ENCODE peak calls at places on chromosomes 12 and 14, in eight cellular contexts. One of them, this sample, is unnamed.

GRCh38 chr14:33567003-33567735 is 383.7 kb downstream of the EGLN3 start:
- DNase-seq in endodermal cell: no peak
- DNase-seq in gastrocnemius medialis: no peak
- DNase-seq in RWPE1: no peak
- DNase-seq in activated B cell treated with CpG ODN at 0.5 μM for 24 hours: no peak
- DNase-seq in adrenal gland: peak; percentile 33
- DNase-seq in suprapubic skin: no peak
- DNase-seq in cardiac muscle cell: no peak
- DNase-seq in this sample: no peak

GRCh38 chr14:106308839-106309389 is 782.5 kb downstream of the TMEM121 start:
- DNase-seq in endodermal cell: peak; percentile 75
- DNase-seq in gastrocnemius medialis: no peak
- DNase-seq in RWPE1: no peak
- DNase-seq in activated B cell treated with CpG ODN at 0.5 μM for 24 hours: peak; percentile 50
- DNase-seq in adrenal gland: peak; percentile 68
- DNase-seq in suprapubic skin: no peak
- DNase-seq in cardiac muscle cell: no peak
- DNase-seq in this sample: no peak

GRCh38 chr12:26833692-26834168 is 736 bp upstream of the ITPR2 start:
- DNase-seq in endodermal cell: peak; percentile 93
- DNase-seq in gastrocnemius medialis: no peak
- DNase-seq in RWPE1: peak; percentile 7
- DNase-seq in activated B cell treated with CpG ODN at 0.5 μM for 24 hours: peak; percentile 38
- DNase-seq in adrenal gland: peak; percentile 80
- DNase-seq in suprapubic skin: no peak
- DNase-seq in cardiac muscle cell: peak; percentile 44
- DNase-seq in this sample: peak; percentile 54

GRCh38 chr12:16027012-16027411 is 115.9 kb downstream of the DERA start:
- DNase-seq in endodermal cell: no peak
- DNase-seq in gastrocnemius medialis: no peak
- DNase-seq in RWPE1: no peak
- DNase-seq in activated B cell treated with CpG ODN at 0.5 μM for 24 hours: no peak
- DNase-seq in adrenal gland: no peak
- DNase-seq in suprapubic skin: no peak
- DNase-seq in cardiac muscle cell: no peak
- DNase-seq in this sample: no peak

GRCh38 chr12:2117541-2117940 is 64.8 kb downstream of the CACNA1C start:
- DNase-seq in endodermal cell: no peak
- DNase-seq in gastrocnemius medialis: no peak
- DNase-seq in RWPE1: no peak
- DNase-seq in activated B cell treated with CpG ODN at 0.5 μM for 24 hours: no peak
- DNase-seq in adrenal gland: no peak
- DNase-seq in suprapubic skin: no peak
- DNase-seq in cardiac muscle cell: no peak
- DNase-seq in this sample: no peak

GRCh38 chr14:50260511-50260910 is 29.1 kb upstream of the SOS2 start:
- DNase-seq in endodermal cell: peak; percentile 56
- DNase-seq in gastrocnemius medialis: no peak
- DNase-seq in RWPE1: peak; percentile 17
- DNase-seq in activated B cell treated with CpG ODN at 0.5 μM for 24 hours: no peak
- DNase-seq in adrenal gland: peak; percentile 35
- DNase-seq in suprapubic skin: no peak
- DNase-seq in cardiac muscle cell: peak; percentile 17
- DNase-seq in this sample: no peak

GRCh38 chr14:37131205-37131604 is 41.2 kb downstream of the SLC25A21 start:
- DNase-seq in endodermal cell: no peak
- DNase-seq in gastrocnemius medialis: no peak
- DNase-seq in RWPE1: no peak
- DNase-seq in activated B cell treated with CpG ODN at 0.5 μM for 24 hours: no peak
- DNase-seq in adrenal gland: no peak
- DNase-seq in suprapubic skin: no peak
- DNase-seq in cardiac muscle cell: no peak
- DNase-seq in this sample: no peak

GRCh38 chr12:3493225-3494049 is 2.4 kb downstream of the PRMT8 start:
- DNase-seq in endodermal cell: peak; percentile 74
- DNase-seq in gastrocnemius medialis: no peak
- DNase-seq in RWPE1: no peak
- DNase-seq in activated B cell treated with CpG ODN at 0.5 μM for 24 hours: no peak
- DNase-seq in adrenal gland: no peak
- DNase-seq in suprapubic skin: no peak
- DNase-seq in cardiac muscle cell: peak; percentile 86
- DNase-seq in this sample: no peak

GRCh38 chr12:90305379-90305778 is 596.7 kb upstream of the ATP2B1 start:
- DNase-seq in endodermal cell: peak; percentile 60
- DNase-seq in gastrocnemius medialis: no peak
- DNase-seq in RWPE1: peak; percentile 6
- DNase-seq in activated B cell treated with CpG ODN at 0.5 μM for 24 hours: no peak
- DNase-seq in adrenal gland: no peak
- DNase-seq in suprapubic skin: no peak
- DNase-seq in cardiac muscle cell: no peak
- DNase-seq in this sample: no peak

GRCh38 chr12:76119887-76120286 is 35.4 kb upstream of the NAP1L1 start:
- DNase-seq in endodermal cell: peak; percentile 20
- DNase-seq in gastrocnemius medialis: no peak
- DNase-seq in RWPE1: no peak
- DNase-seq in activated B cell treated with CpG ODN at 0.5 μM for 24 hours: no peak
- DNase-seq in adrenal gland: no peak
- DNase-seq in suprapubic skin: no peak
- DNase-seq in cardiac muscle cell: no peak
- DNase-seq in this sample: no peak

GRCh38 chr12:97967831-97968230 is 505.2 kb downstream of the RMST start:
- DNase-seq in endodermal cell: no peak
- DNase-seq in gastrocnemius medialis: no peak
- DNase-seq in RWPE1: no peak
- DNase-seq in activated B cell treated with CpG ODN at 0.5 μM for 24 hours: no peak
- DNase-seq in adrenal gland: no peak
- DNase-seq in suprapubic skin: no peak
- DNase-seq in cardiac muscle cell: no peak
- DNase-seq in this sample: no peak

DNA sequence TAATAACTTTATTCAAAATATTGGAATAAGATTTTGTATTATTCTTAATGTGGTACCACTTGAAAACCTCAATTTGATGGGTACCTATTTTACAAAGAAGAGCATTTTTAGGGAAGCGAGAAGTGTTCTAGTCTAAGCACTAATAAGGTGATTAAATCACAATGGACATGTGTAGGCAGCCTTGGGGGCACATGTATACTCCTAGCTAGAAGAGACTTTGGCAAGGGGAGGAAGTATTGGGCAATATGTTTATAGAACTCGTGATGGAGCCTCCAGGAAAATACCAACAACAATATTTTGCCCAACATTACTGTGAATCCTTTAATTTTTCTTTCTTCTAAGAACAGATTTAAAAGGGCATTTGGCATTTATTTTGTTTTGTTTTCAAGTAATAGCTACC is 280.3 kb downstream of the ADAMTS20 start:
- DNase-seq in endodermal cell: no peak
- DNase-seq in gastrocnemius medialis: no peak
- DNase-seq in RWPE1: no peak
- DNase-seq in activated B cell treated with CpG ODN at 0.5 μM for 24 hours: no peak
- DNase-seq in adrenal gland: no peak
- DNase-seq in suprapubic skin: no peak
- DNase-seq in cardiac muscle cell: no peak
- DNase-seq in this sample: no peak
- TF ChIP-seq CTCF in endodermal cell: no peak
- TF ChIP-seq CTCF in gastrocnemius medialis: no peak
- TF ChIP-seq CTCF in RWPE1: no peak
- TF ChIP-seq CTCF in activated B cell treated with CpG ODN at 0.5 μM for 24 hours: no peak
- TF ChIP-seq CTCF in adrenal gland: no peak
- TF ChIP-seq CTCF in suprapubic skin: no peak
- TF ChIP-seq CTCF in cardiac muscle cell: no peak
- TF ChIP-seq CTCF in this sample: no peak

GRCh38 chr12:67411562-67411961 is 142.4 kb downstream of the CAND1 start:
- DNase-seq in endodermal cell: no peak
- DNase-seq in gastrocnemius medialis: no peak
- DNase-seq in RWPE1: no peak
- DNase-seq in activated B cell treated with CpG ODN at 0.5 μM for 24 hours: no peak
- DNase-seq in adrenal gland: no peak
- DNase-seq in suprapubic skin: no peak
- DNase-seq in cardiac muscle cell: no peak
- DNase-seq in this sample: no peak

GRCh38 chr12:67419810-67420209 is 150.7 kb downstream of the CAND1 start:
- DNase-seq in endodermal cell: peak; percentile 65
- DNase-seq in gastrocnemius medialis: no peak
- DNase-seq in RWPE1: no peak
- DNase-seq in activated B cell treated with CpG ODN at 0.5 μM for 24 hours: no peak
- DNase-seq in adrenal gland: no peak
- DNase-seq in suprapubic skin: no peak
- DNase-seq in cardiac muscle cell: no peak
- DNase-seq in this sample: no peak

GRCh38 chr12:67414011-67414715 is 145.0 kb downstream of the CAND1 start:
- DNase-seq in endodermal cell: no peak
- DNase-seq in gastrocnemius medialis: no peak
- DNase-seq in RWPE1: no peak
- DNase-seq in activated B cell treated with CpG ODN at 0.5 μM for 24 hours: no peak
- DNase-seq in adrenal gland: no peak
- DNase-seq in suprapubic skin: no peak
- DNase-seq in cardiac muscle cell: no peak
- DNase-seq in this sample: no peak

GRCh38 chr12:67413577-67413976 is 144.4 kb downstream of the CAND1 start:
- DNase-seq in endodermal cell: no peak
- DNase-seq in gastrocnemius medialis: peak; percentile 17
- DNase-seq in RWPE1: peak; percentile 49
- DNase-seq in activated B cell treated with CpG ODN at 0.5 μM for 24 hours: no peak
- DNase-seq in adrenal gland: no peak
- DNase-seq in suprapubic skin: no peak
- DNase-seq in cardiac muscle cell: no peak
- DNase-seq in this sample: no peak

GRCh38 chr12:67415473-67415872 is 146.3 kb downstream of the CAND1 start:
- DNase-seq in endodermal cell: peak; percentile 76
- DNase-seq in gastrocnemius medialis: no peak
- DNase-seq in RWPE1: no peak
- DNase-seq in activated B cell treated with CpG ODN at 0.5 μM for 24 hours: no peak
- DNase-seq in adrenal gland: peak; percentile 59
- DNase-seq in suprapubic skin: no peak
- DNase-seq in cardiac muscle cell: peak; percentile 65
- DNase-seq in this sample: no peak
- TF ChIP-seq CTCF in endodermal cell: peak; percentile 76
- TF ChIP-seq CTCF in gastrocnemius medialis: no peak
- TF ChIP-seq CTCF in RWPE1: no peak
- TF ChIP-seq CTCF in activated B cell treated with CpG ODN at 0.5 μM for 24 hours: no peak
- TF ChIP-seq CTCF in adrenal gland: peak; percentile 26
- TF ChIP-seq CTCF in suprapubic skin: no peak
- TF ChIP-seq CTCF in cardiac muscle cell: peak; percentile 59
- TF ChIP-seq CTCF in this sample: peak; percentile 28

DNA sequence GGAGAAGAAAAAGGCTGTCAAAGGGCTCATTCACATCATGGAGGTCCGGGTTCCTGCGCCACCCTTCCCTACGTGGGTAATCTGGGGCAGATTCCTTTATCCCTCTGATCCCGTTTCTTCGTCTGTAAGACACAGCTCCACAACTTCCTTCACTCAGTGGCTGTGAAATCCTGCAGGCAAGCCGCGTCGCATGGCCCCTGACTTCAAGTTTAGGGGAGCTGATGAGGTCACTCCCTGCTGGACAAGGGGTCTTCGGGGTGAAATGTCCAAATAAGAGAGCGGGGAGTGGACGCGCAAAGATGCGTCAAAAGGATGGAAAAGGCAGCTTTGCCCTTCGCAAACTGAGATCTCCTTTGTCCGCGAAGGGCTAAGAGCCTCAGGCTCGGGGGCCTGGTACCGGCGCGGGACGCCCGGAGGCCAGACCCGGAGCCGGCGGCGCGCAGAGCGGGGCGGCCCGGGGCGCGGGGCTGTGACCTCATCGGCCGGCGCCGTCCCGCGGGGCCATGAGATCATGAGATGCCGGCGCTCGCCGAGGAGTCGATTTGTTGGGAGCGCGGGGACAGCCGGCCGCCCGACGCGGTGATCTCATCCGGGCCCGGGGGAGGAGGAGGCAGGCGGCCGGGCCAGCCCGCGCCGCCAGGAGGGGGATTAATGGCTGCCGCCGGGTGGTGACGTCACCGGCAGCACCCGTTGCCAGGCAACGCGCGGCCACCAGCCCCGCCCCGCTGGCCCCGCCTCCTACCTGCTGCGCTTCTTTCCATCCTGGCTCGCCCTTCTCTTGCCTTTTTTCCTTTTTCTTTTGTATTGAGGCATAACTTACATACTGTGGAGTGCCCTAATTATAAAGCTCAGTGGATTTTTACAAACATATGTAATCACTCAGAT is 62.1 kb downstream of the HRK start:
- DNase-seq in endodermal cell: peak; percentile 97
- DNase-seq in gastrocnemius medialis: peak; percentile 89
- DNase-seq in RWPE1: peak; percentile 96
- DNase-seq in activated B cell treated with CpG ODN at 0.5 μM for 24 hours: peak; percentile 88
- DNase-seq in adrenal gland: peak; percentile 92
- DNase-seq in suprapubic skin: peak; percentile 91
- DNase-seq in cardiac muscle cell: peak; percentile 90
- DNase-seq in this sample: peak; percentile 88
- TF ChIP-seq CTCF in endodermal cell: no peak
- TF ChIP-seq CTCF in gastrocnemius medialis: peak; percentile 35
- TF ChIP-seq CTCF in RWPE1: no peak
- TF ChIP-seq CTCF in activated B cell treated with CpG ODN at 0.5 μM for 24 hours: no peak
- TF ChIP-seq CTCF in adrenal gland: no peak
- TF ChIP-seq CTCF in suprapubic skin: no peak
- TF ChIP-seq CTCF in cardiac muscle cell: no peak
- TF ChIP-seq CTCF in this sample: no peak

DNA sequence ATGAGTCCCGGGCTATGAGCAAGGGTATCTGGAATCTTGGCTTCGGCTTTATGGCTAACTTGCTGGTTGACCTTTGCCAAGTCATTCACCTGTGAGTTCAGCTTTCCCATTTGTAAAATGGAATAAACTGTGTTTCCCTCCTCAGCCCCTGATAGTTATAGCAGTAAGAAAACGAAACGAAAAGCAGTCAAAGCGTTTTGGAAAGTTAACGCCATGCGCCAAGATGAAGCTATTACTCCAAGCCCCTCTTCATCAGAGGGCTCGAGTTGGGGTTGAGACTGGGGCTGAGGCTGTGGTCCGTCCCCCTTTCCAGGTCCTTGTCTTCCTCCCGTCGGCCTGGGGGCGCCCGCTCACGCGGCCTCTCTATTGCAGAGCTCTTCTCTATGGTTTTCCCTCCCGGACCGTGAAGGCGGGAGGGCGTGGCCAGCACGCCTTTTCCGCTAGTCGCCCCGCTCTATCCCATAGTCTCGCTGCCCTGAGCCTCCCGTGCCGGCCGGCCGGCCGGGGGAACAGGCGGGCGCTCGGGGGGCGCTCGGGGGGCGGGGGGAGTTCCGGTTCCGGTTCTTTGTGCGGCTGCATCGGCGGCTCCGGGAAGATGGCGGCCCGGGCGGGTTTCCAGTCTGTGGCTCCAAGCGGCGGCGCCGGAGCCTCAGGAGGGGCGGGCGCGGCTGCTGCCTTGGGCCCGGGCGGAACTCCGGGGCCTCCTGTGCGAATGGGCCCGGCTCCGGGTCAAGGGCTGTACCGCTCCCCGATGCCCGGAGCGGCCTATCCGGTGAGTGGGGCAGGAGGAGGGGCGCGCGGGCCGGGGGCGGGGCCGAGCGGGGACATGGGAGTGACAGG is at the start of gene SMARCD1:
- DNase-seq in endodermal cell: peak; percentile 99
- DNase-seq in gastrocnemius medialis: peak; percentile 88
- DNase-seq in RWPE1: peak; percentile 89
- DNase-seq in activated B cell treated with CpG ODN at 0.5 μM for 24 hours: peak; percentile 82
- DNase-seq in adrenal gland: peak; percentile 87
- DNase-seq in suprapubic skin: peak; percentile 93
- DNase-seq in cardiac muscle cell: peak; percentile 96
- DNase-seq in this sample: peak; percentile 86
- TF ChIP-seq CTCF in endodermal cell: peak; percentile 68
- TF ChIP-seq CTCF in gastrocnemius medialis: no peak
- TF ChIP-seq CTCF in RWPE1: peak; percentile 82
- TF ChIP-seq CTCF in activated B cell treated with CpG ODN at 0.5 μM for 24 hours: no peak
- TF ChIP-seq CTCF in adrenal gland: no peak
- TF ChIP-seq CTCF in suprapubic skin: no peak
- TF ChIP-seq CTCF in cardiac muscle cell: peak; percentile 69
- TF ChIP-seq CTCF in this sample: peak; percentile 56